ENCODE peak calls at places on chromosomes 5 and 9, in ten cellular contexts. W, L, C, O, X, A, M, Z, R and J are unnamed samples.

GRCh38 chr5:62340392-62340791 is 34.4 kb downstream of the KIF2A start:
- DNase-seq in M (no peak), L (no peak), A (no peak), R (no peak), Z (peak; percentile 38), X (no peak), O (peak; percentile 16), W (no peak), C (no peak), J (no peak)

GRCh38 chr5:76958976-76959767 is 6.3 kb downstream of the CRHBP start:
- DNase-seq in R (no peak), A (no peak), W (no peak), Z (no peak), L (no peak), X (no peak), C (no peak), M (no peak), O (no peak), J (no peak)

GRCh38 chr5:1507016-1507375 is 16.8 kb downstream of the LPCAT1 start:
- DNase-seq in X (peak; percentile 23), W (no peak), C (no peak), O (no peak), L (peak; percentile 43), M (no peak), R (no peak), Z (no peak), A (no peak), J (no peak)

GRCh38 chr5:139296862-139297326 is 3.4 kb downstream of the MATR3 start:
- DNase-seq in O (no peak), Z (no peak), C (no peak), M (no peak), A (no peak), L (no peak), R (no peak), X (no peak), W (no peak), J (no peak)

GRCh38 chr9:87710448-87710847 is 15.5 kb upstream of the CTSL start:
- DNase-seq in O (no peak), C (no peak), Z (no peak), M (no peak), A (no peak), X (no peak), R (no peak), W (no peak), L (no peak), J (no peak)

GRCh38 chr5:42397267-42397666 is 26.0 kb upstream of the GHR start:
- DNase-seq in A (no peak), R (no peak), Z (no peak), C (no peak), O (no peak), L (no peak), M (peak; percentile 51), W (no peak), X (peak; percentile 42), J (no peak)

GRCh38 chr9:73423891-73424290 is 272.2 kb downstream of the ANXA1 start:
- DNase-seq in C (no peak), X (no peak), Z (no peak), L (no peak), A (no peak), O (no peak), R (no peak), W (no peak), M (no peak), J (no peak)

GRCh38 chr9:81782313-81782712 is 93.0 kb upstream of the TLE1 start:
- DNase-seq in C (no peak), Z (no peak), L (no peak), M (no peak), X (no peak), O (no peak), W (no peak), R (no peak), A (no peak), J (no peak)

GRCh38 chr9:128271112-128271511 is 4.7 kb downstream of the GOLGA2 start:
- DNase-seq in X (no peak), A (no peak), W (no peak), R (no peak), Z (no peak), L (no peak), M (no peak), O (no peak), C (no peak), J (no peak)

DNA sequence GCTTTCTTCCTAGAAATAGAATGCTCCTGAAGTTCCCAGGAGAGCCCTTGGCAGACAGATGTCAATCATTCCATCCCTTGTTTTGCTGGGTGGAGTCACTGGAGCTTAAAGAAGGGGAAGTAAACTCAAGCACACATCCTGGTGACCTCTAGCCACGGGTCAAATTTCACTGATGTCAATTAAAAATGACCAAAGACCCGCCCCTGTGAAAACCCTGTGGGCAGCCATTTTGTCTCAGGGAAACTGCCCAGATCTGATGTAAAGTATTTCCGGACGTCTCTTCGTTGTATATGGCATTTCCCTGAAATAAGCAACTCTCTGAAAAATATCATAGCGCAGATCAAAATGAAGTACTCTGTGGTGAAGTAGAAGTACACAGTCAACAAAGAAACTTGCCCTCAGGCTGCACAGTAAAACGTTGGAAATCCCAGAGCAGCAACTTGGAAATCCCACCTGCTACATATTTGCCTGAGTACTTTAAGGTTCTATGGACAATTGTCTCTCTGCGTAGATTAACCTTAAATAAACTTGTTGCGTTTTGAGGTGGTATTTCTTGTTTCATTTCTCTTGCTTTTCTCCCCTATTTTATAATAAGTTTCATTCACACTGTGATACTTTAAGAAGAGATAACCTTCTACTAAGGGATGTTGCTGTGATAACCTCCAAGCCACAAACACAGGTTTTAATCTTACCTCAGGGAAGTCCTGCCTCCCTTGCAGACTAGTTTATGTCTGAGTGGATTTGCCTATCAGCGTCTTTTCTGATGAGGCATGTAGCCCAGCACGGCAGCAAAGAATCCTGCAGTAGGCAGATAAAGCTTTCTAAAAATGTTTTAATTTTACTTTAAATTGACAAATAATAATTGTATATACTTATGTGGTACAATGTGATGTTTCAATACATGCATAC is 60.9 kb upstream of the PIP5K1B start:
- DNase-seq in X (no peak), C (no peak), A (no peak), M (no peak), Z (no peak), L (no peak), R (no peak), W (no peak), O (no peak), J (no peak)
- H3K4me1 ChIP-seq in X (no peaks in the 10 kb centered on the region), C (no peaks in the 10 kb centered on the region), A (peaks cover 5% of the 10 kb centered on the region), M (peaks cover 8% of the 10 kb centered on the region), Z (no peaks in the 10 kb centered on the region), L (no peaks in the 10 kb centered on the region), R (peaks cover 7% of the 10 kb centered on the region), W (no peaks in the 10 kb centered on the region), O (no peaks in the 10 kb centered on the region), J (no peaks in the 10 kb centered on the region)

DNA sequence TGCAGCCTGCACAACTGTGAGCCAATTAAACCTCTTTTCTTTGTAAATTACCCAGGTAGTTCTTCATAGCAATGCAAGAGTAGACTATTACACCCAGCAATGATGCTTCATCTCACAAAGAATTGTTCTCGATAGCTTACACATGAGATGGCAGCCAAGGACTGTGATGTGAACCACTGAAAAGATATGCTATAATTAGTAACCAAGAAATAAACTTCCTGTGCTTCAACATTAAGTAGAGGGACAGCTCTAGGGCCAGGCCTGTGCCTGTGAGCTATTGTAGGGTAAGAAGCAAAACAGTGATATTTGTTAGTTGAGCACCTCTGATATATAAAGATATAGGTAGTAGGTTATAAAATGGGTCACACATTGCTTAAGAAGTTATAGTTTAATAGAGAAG is 41.8 kb upstream of the DPYSL3 start:
- DNase-seq in C (no peak), Z (no peak), L (no peak), R (no peak), O (no peak), M (no peak), A (no peak), W (no peak), X (no peak), J (no peak)
- H3K4me1 ChIP-seq in C (no peaks in the 10 kb centered on the region), Z (no peaks in the 10 kb centered on the region), L (peaks cover 7% of the 10 kb centered on the region), R (peaks cover 5% of the 10 kb centered on the region), O (no peaks in the 10 kb centered on the region), M (peaks cover 34% of the 10 kb centered on the region), A (peaks cover 12% of the 10 kb centered on the region), W (peaks cover 9% of the 10 kb centered on the region), X (peaks cover 6% of the 10 kb centered on the region), J (peaks cover 26% of the 10 kb centered on the region)

GRCh38 chr9:68979538-68980314 is 34.2 kb downstream of the PRKACG start:
- DNase-seq in Z (no peak), C (peak; percentile 25), O (no peak), X (no peak), A (no peak), M (peak; percentile 58), W (peak; percentile 26), L (no peak), R (peak; percentile 25), J (no peak)

GRCh38 chr9:68978501-68978900 is 35.4 kb downstream of the PRKACG start:
- DNase-seq in C (peak; percentile 3), X (no peak), M (no peak), A (no peak), O (no peak), L (no peak), R (no peak), Z (no peak), W (no peak), J (no peak)

GRCh38 chr9:68980341-68980914 is 33.5 kb downstream of the PRKACG start:
- DNase-seq in Z (no peak), L (no peak), C (peak; percentile 22), W (no peak), R (peak; percentile 46), X (no peak), O (no peak), M (no peak), A (no peak), J (no peak)

GRCh38 chr9:68975644-68976043 is 38.3 kb downstream of the PRKACG start:
- DNase-seq in X (no peak), R (no peak), Z (no peak), A (no peak), C (no peak), L (no peak), O (no peak), M (no peak), W (no peak), J (no peak)

DNA sequence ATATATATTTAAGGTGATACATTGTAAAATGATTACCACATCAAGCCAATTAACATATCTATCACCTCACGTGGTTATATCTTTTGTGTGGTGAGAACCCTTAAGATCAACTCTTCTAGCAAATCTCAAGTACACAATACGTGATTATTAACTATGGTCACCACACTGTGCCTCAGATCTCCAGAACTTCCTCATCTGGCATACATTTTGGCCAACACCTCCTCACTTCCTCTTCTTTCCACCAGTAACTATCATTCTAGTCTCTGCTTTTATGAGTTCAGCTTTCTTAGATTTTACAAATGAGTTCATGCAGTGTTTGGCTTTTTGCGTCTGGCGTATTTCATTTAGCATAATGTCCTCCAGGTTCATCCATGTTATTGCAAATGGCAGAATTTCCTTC is 35.9 kb downstream of the PRKACG start:
- DNase-seq in R (no peak), O (no peak), L (no peak), X (no peak), A (no peak), C (peak; percentile 7), Z (no peak), M (no peak), W (no peak), J (no peak)
- H3K4me1 ChIP-seq in R (peaks cover 20% of the 10 kb centered on the region), O (peaks cover 12% of the 10 kb centered on the region), L (no peaks in the 10 kb centered on the region), X (peaks cover 19% of the 10 kb centered on the region), A (no peaks in the 10 kb centered on the region), C (peaks cover 19% of the 10 kb centered on the region), Z (no peaks in the 10 kb centered on the region), M (peaks cover 58% of the 10 kb centered on the region), W (peaks cover 31% of the 10 kb centered on the region), J (peaks cover 4% of the 10 kb centered on the region)

DNA sequence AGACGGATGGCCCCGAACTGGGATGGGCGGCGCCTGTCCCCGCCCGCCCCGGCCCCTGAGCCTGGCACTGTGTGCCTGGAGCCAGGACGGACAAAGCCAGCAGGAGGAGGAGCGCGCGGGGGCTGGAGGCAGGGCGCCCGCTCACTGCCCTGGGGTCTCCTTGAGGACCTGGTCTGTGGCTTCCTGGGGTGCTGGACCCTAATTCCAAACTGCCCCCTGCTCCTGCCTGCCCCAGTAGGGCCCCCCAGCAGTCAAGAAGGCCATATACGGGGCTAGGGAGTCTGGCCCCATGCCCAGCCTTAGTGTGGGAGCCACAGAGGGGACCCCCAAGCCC is 29.2 kb upstream of the RXRA start:
- DNase-seq in Z (no peak), C (no peak), X (peak; percentile 31), M (peak; percentile 11), A (no peak), W (no peak), O (no peak), L (peak; percentile 35), R (no peak), J (no peak)
- H3K4me1 ChIP-seq in Z (no peaks in the 10 kb centered on the region), C (no peaks in the 10 kb centered on the region), X (no peaks in the 10 kb centered on the region), M (peaks cover 19% of the 10 kb centered on the region), A (peaks cover 10% of the 10 kb centered on the region), W (no peaks in the 10 kb centered on the region), O (peaks cover 7% of the 10 kb centered on the region), L (no peaks in the 10 kb centered on the region), R (peaks cover 8% of the 10 kb centered on the region), J (peaks cover 14% of the 10 kb centered on the region)